ENCODE peak calls at places on chromosome 1, in seven cellular contexts. One of them, this sample, is unnamed.

GRCh38 chr1:90963651-90964050 is 58.2 kb downstream of the ZNF644 start:
- DNase-seq in spleen: no peak
- DNase-seq in CD8-positive, alpha-beta T cell: no peak
- DNase-seq in lower lobe of right lung: no peak
- DNase-seq in naive thymus-derived CD4-positive, alpha-beta T cell: no peak
- DNase-seq in adrenal gland: no peak
- DNase-seq in CD8-positive, alpha-beta memory T cell: no peak
- DNase-seq in this sample: no peak

GRCh38 chr1:37989381-37989930 is 366 bp downstream of the SF3A3 start:
- DNase-seq in spleen: peak
- DNase-seq in CD8-positive, alpha-beta T cell: peak
- DNase-seq in lower lobe of right lung: peak
- DNase-seq in naive thymus-derived CD4-positive, alpha-beta T cell: no peak
- DNase-seq in adrenal gland: peak
- DNase-seq in CD8-positive, alpha-beta memory T cell: peak
- DNase-seq in this sample: peak

GRCh38 chr1:16162163-16162822 is 6.4 kb upstream of the EPHA2 start:
- DNase-seq in spleen: no peak
- DNase-seq in CD8-positive, alpha-beta T cell: peak
- DNase-seq in lower lobe of right lung: no peak
- DNase-seq in naive thymus-derived CD4-positive, alpha-beta T cell: peak
- DNase-seq in adrenal gland: no peak
- DNase-seq in CD8-positive, alpha-beta memory T cell: peak
- DNase-seq in this sample: peak

GRCh38 chr1:211639500-211640361 is 35.7 kb downstream of the NEK2 start:
- DNase-seq in spleen: no peak
- DNase-seq in CD8-positive, alpha-beta T cell: no peak
- DNase-seq in lower lobe of right lung: no peak
- DNase-seq in naive thymus-derived CD4-positive, alpha-beta T cell: no peak
- DNase-seq in adrenal gland: peak
- DNase-seq in CD8-positive, alpha-beta memory T cell: no peak
- DNase-seq in this sample: no peak

GRCh38 chr1:209790286-209791193 is 6.2 kb upstream of the C1orf74 start:
- DNase-seq in spleen: no peak
- DNase-seq in CD8-positive, alpha-beta T cell: no peak
- DNase-seq in lower lobe of right lung: no peak
- DNase-seq in naive thymus-derived CD4-positive, alpha-beta T cell: no peak
- DNase-seq in adrenal gland: no peak
- DNase-seq in CD8-positive, alpha-beta memory T cell: no peak
- DNase-seq in this sample: no peak

GRCh38 chr1:226973898-226974543 is 33.9 kb downstream of the COQ8A start:
- DNase-seq in spleen: no peak
- DNase-seq in CD8-positive, alpha-beta T cell: no peak
- DNase-seq in lower lobe of right lung: no peak
- DNase-seq in naive thymus-derived CD4-positive, alpha-beta T cell: no peak
- DNase-seq in adrenal gland: peak
- DNase-seq in CD8-positive, alpha-beta memory T cell: no peak
- DNase-seq in this sample: peak

GRCh38 chr1:224524679-224525078 is 90.1 kb upstream of the WDR26 start:
- DNase-seq in spleen: no peak
- DNase-seq in CD8-positive, alpha-beta T cell: no peak
- DNase-seq in lower lobe of right lung: no peak
- DNase-seq in naive thymus-derived CD4-positive, alpha-beta T cell: no peak
- DNase-seq in adrenal gland: no peak
- DNase-seq in CD8-positive, alpha-beta memory T cell: no peak
- DNase-seq in this sample: no peak

GRCh38 chr1:150543500-150544143 is 5.6 kb upstream of the ADAMTSL4 start:
- DNase-seq in spleen: peak
- DNase-seq in CD8-positive, alpha-beta T cell: no peak
- DNase-seq in lower lobe of right lung: no peak
- DNase-seq in naive thymus-derived CD4-positive, alpha-beta T cell: no peak
- DNase-seq in adrenal gland: no peak
- DNase-seq in CD8-positive, alpha-beta memory T cell: no peak
- DNase-seq in this sample: no peak

GRCh38 chr1:17531682-17532487 is 7.6 kb upstream of the ARHGEF10L start:
- DNase-seq in spleen: no peak
- DNase-seq in CD8-positive, alpha-beta T cell: no peak
- DNase-seq in lower lobe of right lung: no peak
- DNase-seq in naive thymus-derived CD4-positive, alpha-beta T cell: no peak
- DNase-seq in adrenal gland: peak
- DNase-seq in CD8-positive, alpha-beta memory T cell: no peak
- DNase-seq in this sample: peak

GRCh38 chr1:24134376-24134775 is 8.6 kb downstream of the IL22RA1 start:
- DNase-seq in spleen: no peak
- DNase-seq in CD8-positive, alpha-beta T cell: no peak
- DNase-seq in lower lobe of right lung: no peak
- DNase-seq in naive thymus-derived CD4-positive, alpha-beta T cell: no peak
- DNase-seq in adrenal gland: no peak
- DNase-seq in CD8-positive, alpha-beta memory T cell: no peak
- DNase-seq in this sample: no peak

GRCh38 chr1:119862276-119862675 is 34.0 kb downstream of the ADAM30 start:
- DNase-seq in spleen: no peak
- DNase-seq in CD8-positive, alpha-beta T cell: no peak
- DNase-seq in lower lobe of right lung: no peak
- DNase-seq in naive thymus-derived CD4-positive, alpha-beta T cell: no peak
- DNase-seq in adrenal gland: no peak
- DNase-seq in CD8-positive, alpha-beta memory T cell: no peak
- DNase-seq in this sample: no peak

GRCh38 chr1:96962807-96963206 is 241.2 kb downstream of the PTBP2 start:
- DNase-seq in spleen: no peak
- DNase-seq in CD8-positive, alpha-beta T cell: no peak
- DNase-seq in lower lobe of right lung: no peak
- DNase-seq in naive thymus-derived CD4-positive, alpha-beta T cell: no peak
- DNase-seq in adrenal gland: no peak
- DNase-seq in CD8-positive, alpha-beta memory T cell: no peak
- DNase-seq in this sample: peak

GRCh38 chr1:92081031-92081430 is 886 bp downstream of the BTBD8 start:
- DNase-seq in spleen: no peak
- DNase-seq in CD8-positive, alpha-beta T cell: no peak
- DNase-seq in lower lobe of right lung: no peak
- DNase-seq in naive thymus-derived CD4-positive, alpha-beta T cell: no peak
- DNase-seq in adrenal gland: no peak
- DNase-seq in CD8-positive, alpha-beta memory T cell: no peak
- DNase-seq in this sample: no peak
- H3K27ac ChIP-seq in spleen: no peak
- H3K27ac ChIP-seq in CD8-positive, alpha-beta T cell: peak
- H3K27ac ChIP-seq in lower lobe of right lung: peak
- H3K27ac ChIP-seq in naive thymus-derived CD4-positive, alpha-beta T cell: peak
- H3K27ac ChIP-seq in adrenal gland: no peak
- H3K27ac ChIP-seq in CD8-positive, alpha-beta memory T cell: peak
- H3K27ac ChIP-seq in this sample: peak

GRCh38 chr1:99331083-99331482 is 66.8 kb downstream of the PLPPR4 start:
- DNase-seq in spleen: no peak
- DNase-seq in CD8-positive, alpha-beta T cell: no peak
- DNase-seq in lower lobe of right lung: no peak
- DNase-seq in naive thymus-derived CD4-positive, alpha-beta T cell: no peak
- DNase-seq in adrenal gland: no peak
- DNase-seq in CD8-positive, alpha-beta memory T cell: no peak
- DNase-seq in this sample: no peak
- H3K27ac ChIP-seq in spleen: no peak
- H3K27ac ChIP-seq in CD8-positive, alpha-beta T cell: no peak
- H3K27ac ChIP-seq in lower lobe of right lung: no peak
- H3K27ac ChIP-seq in naive thymus-derived CD4-positive, alpha-beta T cell: no peak
- H3K27ac ChIP-seq in adrenal gland: no peak
- H3K27ac ChIP-seq in CD8-positive, alpha-beta memory T cell: no peak
- H3K27ac ChIP-seq in this sample: no peak

GRCh38 chr1:40876436-40876761 is 14.2 kb upstream of the CITED4 start:
- DNase-seq in spleen: no peak
- DNase-seq in CD8-positive, alpha-beta T cell: no peak
- DNase-seq in lower lobe of right lung: no peak
- DNase-seq in naive thymus-derived CD4-positive, alpha-beta T cell: no peak
- DNase-seq in adrenal gland: no peak
- DNase-seq in CD8-positive, alpha-beta memory T cell: no peak
- DNase-seq in this sample: no peak
- H3K27ac ChIP-seq in spleen: peak
- H3K27ac ChIP-seq in CD8-positive, alpha-beta T cell: no peak
- H3K27ac ChIP-seq in lower lobe of right lung: no peak
- H3K27ac ChIP-seq in naive thymus-derived CD4-positive, alpha-beta T cell: no peak
- H3K27ac ChIP-seq in adrenal gland: no peak
- H3K27ac ChIP-seq in CD8-positive, alpha-beta memory T cell: no peak
- H3K27ac ChIP-seq in this sample: no peak

GRCh38 chr1:967466-968343 is 1.4 kb downstream of the PLEKHN1 start:
- DNase-seq in spleen: no peak
- DNase-seq in CD8-positive, alpha-beta T cell: no peak
- DNase-seq in lower lobe of right lung: no peak
- DNase-seq in naive thymus-derived CD4-positive, alpha-beta T cell: no peak
- DNase-seq in adrenal gland: no peak
- DNase-seq in CD8-positive, alpha-beta memory T cell: no peak
- DNase-seq in this sample: no peak
- H3K27ac ChIP-seq in spleen: no peak
- H3K27ac ChIP-seq in CD8-positive, alpha-beta T cell: no peak
- H3K27ac ChIP-seq in lower lobe of right lung: no peak
- H3K27ac ChIP-seq in naive thymus-derived CD4-positive, alpha-beta T cell: no peak
- H3K27ac ChIP-seq in adrenal gland: no peak
- H3K27ac ChIP-seq in CD8-positive, alpha-beta memory T cell: no peak
- H3K27ac ChIP-seq in this sample: no peak

GRCh38 chr1:193769609-193770008 is 583.2 kb upstream of the B3GALT2 start:
- DNase-seq in spleen: no peak
- DNase-seq in CD8-positive, alpha-beta T cell: no peak
- DNase-seq in lower lobe of right lung: no peak
- DNase-seq in naive thymus-derived CD4-positive, alpha-beta T cell: no peak
- DNase-seq in adrenal gland: no peak
- DNase-seq in CD8-positive, alpha-beta memory T cell: no peak
- DNase-seq in this sample: no peak
- H3K27ac ChIP-seq in spleen: no peak
- H3K27ac ChIP-seq in CD8-positive, alpha-beta T cell: no peak
- H3K27ac ChIP-seq in lower lobe of right lung: no peak
- H3K27ac ChIP-seq in naive thymus-derived CD4-positive, alpha-beta T cell: no peak
- H3K27ac ChIP-seq in adrenal gland: no peak
- H3K27ac ChIP-seq in CD8-positive, alpha-beta memory T cell: no peak
- H3K27ac ChIP-seq in this sample: no peak

GRCh38 chr1:206922524-206922923 is 783 bp upstream of the FCMR start:
- DNase-seq in spleen: no peak
- DNase-seq in CD8-positive, alpha-beta T cell: no peak
- DNase-seq in lower lobe of right lung: no peak
- DNase-seq in naive thymus-derived CD4-positive, alpha-beta T cell: no peak
- DNase-seq in adrenal gland: no peak
- DNase-seq in CD8-positive, alpha-beta memory T cell: no peak
- DNase-seq in this sample: no peak

GRCh38 chr1:206921772-206922265 is at the start of gene FCMR:
- DNase-seq in spleen: no peak
- DNase-seq in CD8-positive, alpha-beta T cell: peak
- DNase-seq in lower lobe of right lung: no peak
- DNase-seq in naive thymus-derived CD4-positive, alpha-beta T cell: peak
- DNase-seq in adrenal gland: no peak
- DNase-seq in CD8-positive, alpha-beta memory T cell: peak
- DNase-seq in this sample: peak

GRCh38 chr1:206923961-206924548 is 2.3 kb upstream of the FCMR start:
- DNase-seq in spleen: no peak
- DNase-seq in CD8-positive, alpha-beta T cell: no peak
- DNase-seq in lower lobe of right lung: no peak
- DNase-seq in naive thymus-derived CD4-positive, alpha-beta T cell: no peak
- DNase-seq in adrenal gland: no peak
- DNase-seq in CD8-positive, alpha-beta memory T cell: no peak
- DNase-seq in this sample: no peak

GRCh38 chr1:206924549-206925115 is 2.9 kb upstream of the FCMR start:
- DNase-seq in spleen: peak
- DNase-seq in CD8-positive, alpha-beta T cell: no peak
- DNase-seq in lower lobe of right lung: no peak
- DNase-seq in naive thymus-derived CD4-positive, alpha-beta T cell: no peak
- DNase-seq in adrenal gland: no peak
- DNase-seq in CD8-positive, alpha-beta memory T cell: no peak
- DNase-seq in this sample: no peak

GRCh38 chr1:206923009-206923960 is 1.5 kb upstream of the FCMR start:
- DNase-seq in spleen: peak
- DNase-seq in CD8-positive, alpha-beta T cell: peak
- DNase-seq in lower lobe of right lung: peak
- DNase-seq in naive thymus-derived CD4-positive, alpha-beta T cell: peak
- DNase-seq in adrenal gland: no peak
- DNase-seq in CD8-positive, alpha-beta memory T cell: peak
- DNase-seq in this sample: no peak
- H3K27ac ChIP-seq in spleen: peak
- H3K27ac ChIP-seq in CD8-positive, alpha-beta T cell: peak
- H3K27ac ChIP-seq in lower lobe of right lung: peak
- H3K27ac ChIP-seq in naive thymus-derived CD4-positive, alpha-beta T cell: peak
- H3K27ac ChIP-seq in adrenal gland: no peak
- H3K27ac ChIP-seq in CD8-positive, alpha-beta memory T cell: peak
- H3K27ac ChIP-seq in this sample: no peak

GRCh38 chr1:36715797-36716196 is 233.1 kb upstream of the CSF3R start:
- DNase-seq in spleen: no peak
- DNase-seq in CD8-positive, alpha-beta T cell: no peak
- DNase-seq in lower lobe of right lung: no peak
- DNase-seq in naive thymus-derived CD4-positive, alpha-beta T cell: no peak
- DNase-seq in adrenal gland: no peak
- DNase-seq in CD8-positive, alpha-beta memory T cell: no peak
- DNase-seq in this sample: no peak
- H3K27ac ChIP-seq in spleen: no peak
- H3K27ac ChIP-seq in CD8-positive, alpha-beta T cell: no peak
- H3K27ac ChIP-seq in lower lobe of right lung: no peak
- H3K27ac ChIP-seq in naive thymus-derived CD4-positive, alpha-beta T cell: no peak
- H3K27ac ChIP-seq in adrenal gland: no peak
- H3K27ac ChIP-seq in CD8-positive, alpha-beta memory T cell: no peak
- H3K27ac ChIP-seq in this sample: no peak

GRCh38 chr1:67645495-67646144 is 39.4 kb upstream of the GADD45A start:
- DNase-seq in spleen: no peak
- DNase-seq in CD8-positive, alpha-beta T cell: no peak
- DNase-seq in lower lobe of right lung: no peak
- DNase-seq in naive thymus-derived CD4-positive, alpha-beta T cell: no peak
- DNase-seq in adrenal gland: peak
- DNase-seq in CD8-positive, alpha-beta memory T cell: no peak
- DNase-seq in this sample: peak

GRCh38 chr1:67648582-67649326 is 36.2 kb upstream of the GADD45A start:
- DNase-seq in spleen: no peak
- DNase-seq in CD8-positive, alpha-beta T cell: no peak
- DNase-seq in lower lobe of right lung: no peak
- DNase-seq in naive thymus-derived CD4-positive, alpha-beta T cell: no peak
- DNase-seq in adrenal gland: no peak
- DNase-seq in CD8-positive, alpha-beta memory T cell: no peak
- DNase-seq in this sample: no peak

GRCh38 chr1:67646145-67647035 is 38.6 kb upstream of the GADD45A start:
- DNase-seq in spleen: no peak
- DNase-seq in CD8-positive, alpha-beta T cell: no peak
- DNase-seq in lower lobe of right lung: no peak
- DNase-seq in naive thymus-derived CD4-positive, alpha-beta T cell: no peak
- DNase-seq in adrenal gland: peak
- DNase-seq in CD8-positive, alpha-beta memory T cell: no peak
- DNase-seq in this sample: peak

GRCh38 chr1:67647814-67648358 is 37.1 kb upstream of the GADD45A start:
- DNase-seq in spleen: no peak
- DNase-seq in CD8-positive, alpha-beta T cell: no peak
- DNase-seq in lower lobe of right lung: no peak
- DNase-seq in naive thymus-derived CD4-positive, alpha-beta T cell: no peak
- DNase-seq in adrenal gland: no peak
- DNase-seq in CD8-positive, alpha-beta memory T cell: no peak
- DNase-seq in this sample: no peak

DNA sequence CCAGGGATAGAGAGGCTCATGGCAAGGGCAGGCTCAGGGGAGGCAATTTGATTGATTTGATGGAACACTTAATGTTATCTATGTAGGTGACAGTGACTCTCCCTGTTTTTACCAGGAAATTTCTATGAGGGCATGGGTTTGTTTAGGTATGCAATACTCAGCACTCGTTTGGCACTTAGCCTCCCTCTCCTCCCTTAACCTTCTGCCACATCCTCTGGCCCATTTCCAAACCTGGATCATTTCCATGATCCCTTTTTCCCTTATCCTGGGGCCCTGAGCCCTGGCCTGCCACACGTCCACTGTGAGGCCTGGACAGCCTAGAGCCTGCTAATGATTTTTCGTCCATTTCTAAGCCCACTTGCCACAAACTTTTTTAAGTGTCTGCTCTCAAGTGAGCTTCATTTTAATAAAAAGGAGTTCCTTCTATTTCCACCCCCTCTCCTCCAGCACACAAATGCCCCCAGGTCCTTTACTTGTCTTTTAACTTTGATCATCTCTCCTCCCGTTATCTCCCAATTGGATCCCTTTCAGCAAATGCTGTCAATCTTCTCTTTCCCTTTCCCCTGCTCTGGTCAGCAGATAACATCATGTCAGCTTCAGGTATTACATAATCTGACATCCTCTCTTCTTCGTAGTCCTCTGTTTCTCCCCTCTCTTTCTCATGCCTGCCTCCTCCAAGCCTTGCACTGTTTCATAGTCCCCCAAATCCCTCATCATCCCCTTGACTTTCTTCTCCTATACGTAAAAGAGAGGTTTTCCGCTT is 37.8 kb upstream of the GADD45A start:
- DNase-seq in spleen: no peak
- DNase-seq in CD8-positive, alpha-beta T cell: no peak
- DNase-seq in lower lobe of right lung: no peak
- DNase-seq in naive thymus-derived CD4-positive, alpha-beta T cell: no peak
- DNase-seq in adrenal gland: peak
- DNase-seq in CD8-positive, alpha-beta memory T cell: no peak
- DNase-seq in this sample: peak
- H3K27ac ChIP-seq in spleen: no peak
- H3K27ac ChIP-seq in CD8-positive, alpha-beta T cell: no peak
- H3K27ac ChIP-seq in lower lobe of right lung: peak
- H3K27ac ChIP-seq in naive thymus-derived CD4-positive, alpha-beta T cell: no peak
- H3K27ac ChIP-seq in adrenal gland: no peak
- H3K27ac ChIP-seq in CD8-positive, alpha-beta memory T cell: no peak
- H3K27ac ChIP-seq in this sample: peak